ENCODE peak calls at places on chromosome 15, in seven cellular contexts. One of them, this sample, is unnamed.

GRCh38 chr15:38610748-38611147 is 46.1 kb upstream of the RASGRP1 start:
- DNase-seq in AG04450: no peak
- DNase-seq in cardiac fibroblast: no peak
- DNase-seq in upper lobe of right lung: no peak
- DNase-seq in fibroblast of mammary gland: no peak
- DNase-seq in fibroblast of pulmonary artery: no peak
- DNase-seq in fibroblast of lung: no peak
- DNase-seq in this sample: no peak

GRCh38 chr15:100248236-100248635 is 93.5 kb downstream of the ADAMTS17 start:
- DNase-seq in fibroblast of mammary gland: no peak
- DNase-seq in fibroblast of pulmonary artery: no peak
- DNase-seq in AG04450: no peak
- DNase-seq in fibroblast of lung: no peak
- DNase-seq in upper lobe of right lung: no peak
- DNase-seq in cardiac fibroblast: no peak
- DNase-seq in this sample: no peak

GRCh38 chr15:82663186-82663600 is 16.0 kb upstream of the CPEB1 start:
- DNase-seq in fibroblast of pulmonary artery: peak
- DNase-seq in cardiac fibroblast: peak
- DNase-seq in AG04450: no peak
- DNase-seq in fibroblast of mammary gland: peak
- DNase-seq in fibroblast of lung: peak
- DNase-seq in upper lobe of right lung: no peak
- DNase-seq in this sample: no peak

GRCh38 chr15:84605225-84605882 is 4.5 kb downstream of the ZSCAN2 start:
- DNase-seq in AG04450: no peak
- DNase-seq in fibroblast of mammary gland: peak
- DNase-seq in upper lobe of right lung: no peak
- DNase-seq in fibroblast of pulmonary artery: no peak
- DNase-seq in cardiac fibroblast: no peak
- DNase-seq in fibroblast of lung: no peak
- DNase-seq in this sample: no peak

GRCh38 chr15:70044168-70044567 is 53.5 kb downstream of the TLE3 start:
- DNase-seq in fibroblast of mammary gland: no peak
- DNase-seq in cardiac fibroblast: no peak
- DNase-seq in fibroblast of lung: no peak
- DNase-seq in AG04450: no peak
- DNase-seq in upper lobe of right lung: no peak
- DNase-seq in fibroblast of pulmonary artery: no peak
- DNase-seq in this sample: no peak

GRCh38 chr15:89806565-89807550 is 7.8 kb downstream of the ANPEP start:
- DNase-seq in upper lobe of right lung: no peak
- DNase-seq in fibroblast of lung: no peak
- DNase-seq in AG04450: no peak
- DNase-seq in fibroblast of pulmonary artery: no peak
- DNase-seq in fibroblast of mammary gland: no peak
- DNase-seq in cardiac fibroblast: no peak
- DNase-seq in this sample: no peak

GRCh38 chr15:34233614-34234013 is 8.8 kb downstream of the EMC4 start:
- DNase-seq in AG04450: no peak
- DNase-seq in fibroblast of mammary gland: no peak
- DNase-seq in fibroblast of lung: no peak
- DNase-seq in fibroblast of pulmonary artery: no peak
- DNase-seq in cardiac fibroblast: no peak
- DNase-seq in upper lobe of right lung: no peak
- DNase-seq in this sample: no peak

GRCh38 chr15:99435138-99435695 is 130.6 kb upstream of the MEF2A start:
- DNase-seq in AG04450: no peak
- DNase-seq in cardiac fibroblast: no peak
- DNase-seq in fibroblast of lung: no peak
- DNase-seq in fibroblast of mammary gland: no peak
- DNase-seq in fibroblast of pulmonary artery: no peak
- DNase-seq in upper lobe of right lung: peak
- DNase-seq in this sample: no peak

GRCh38 chr15:72146934-72147333 is 28.7 kb downstream of the SENP8 start:
- DNase-seq in fibroblast of lung: no peak
- DNase-seq in fibroblast of pulmonary artery: no peak
- DNase-seq in AG04450: no peak
- DNase-seq in fibroblast of mammary gland: no peak
- DNase-seq in upper lobe of right lung: no peak
- DNase-seq in cardiac fibroblast: no peak
- DNase-seq in this sample: no peak

GRCh38 chr15:59792359-59792758 is 103.2 kb upstream of the BNIP2 start:
- DNase-seq in upper lobe of right lung: no peak
- DNase-seq in fibroblast of lung: no peak
- DNase-seq in AG04450: no peak
- DNase-seq in cardiac fibroblast: no peak
- DNase-seq in fibroblast of mammary gland: no peak
- DNase-seq in fibroblast of pulmonary artery: no peak
- DNase-seq in this sample: no peak

GRCh38 chr15:50181983-50182232 is at the start of gene SLC27A2:
- DNase-seq in cardiac fibroblast: peak
- DNase-seq in fibroblast of pulmonary artery: peak
- DNase-seq in fibroblast of mammary gland: no peak
- DNase-seq in fibroblast of lung: no peak
- DNase-seq in AG04450: no peak
- DNase-seq in upper lobe of right lung: peak
- DNase-seq in this sample: no peak

GRCh38 chr15:92005154-92005553 is 151.6 kb downstream of the SLCO3A1 start:
- DNase-seq in upper lobe of right lung: no peak
- DNase-seq in cardiac fibroblast: no peak
- DNase-seq in fibroblast of mammary gland: no peak
- DNase-seq in AG04450: no peak
- DNase-seq in fibroblast of lung: no peak
- DNase-seq in fibroblast of pulmonary artery: no peak
- DNase-seq in this sample: no peak

GRCh38 chr15:32730677-32731654 is 13.2 kb downstream of the GREM1 start:
- DNase-seq in AG04450: no peak
- DNase-seq in cardiac fibroblast: peak
- DNase-seq in upper lobe of right lung: peak
- DNase-seq in fibroblast of mammary gland: no peak
- DNase-seq in fibroblast of lung: peak
- DNase-seq in fibroblast of pulmonary artery: peak
- DNase-seq in this sample: no peak

GRCh38 chr15:38868326-38869114 is 303.9 kb upstream of the RASGRP1 start:
- DNase-seq in upper lobe of right lung: no peak
- DNase-seq in fibroblast of lung: peak
- DNase-seq in fibroblast of pulmonary artery: peak
- DNase-seq in AG04450: peak
- DNase-seq in cardiac fibroblast: peak
- DNase-seq in fibroblast of mammary gland: peak
- DNase-seq in this sample: peak

GRCh38 chr15:33865416-33865815 is 102.9 kb upstream of the CHRM5 start:
- DNase-seq in fibroblast of pulmonary artery: peak
- DNase-seq in AG04450: peak
- DNase-seq in cardiac fibroblast: peak
- DNase-seq in fibroblast of lung: peak
- DNase-seq in upper lobe of right lung: no peak
- DNase-seq in fibroblast of mammary gland: peak
- DNase-seq in this sample: peak

GRCh38 chr15:89130194-89130593 is 41.9 kb downstream of the ABHD2 start:
- DNase-seq in cardiac fibroblast: no peak
- DNase-seq in upper lobe of right lung: no peak
- DNase-seq in AG04450: no peak
- DNase-seq in fibroblast of mammary gland: no peak
- DNase-seq in fibroblast of lung: no peak
- DNase-seq in fibroblast of pulmonary artery: no peak
- DNase-seq in this sample: no peak

GRCh38 chr15:80288131-80288530 is 36.1 kb upstream of the CTXND1 start:
- DNase-seq in cardiac fibroblast: no peak
- DNase-seq in AG04450: no peak
- DNase-seq in upper lobe of right lung: no peak
- DNase-seq in fibroblast of pulmonary artery: no peak
- DNase-seq in fibroblast of lung: no peak
- DNase-seq in fibroblast of mammary gland: no peak
- DNase-seq in this sample: no peak

GRCh38 chr15:68383161-68384074 is 48.5 kb downstream of the ITGA11 start:
- DNase-seq in AG04450: no peak
- DNase-seq in upper lobe of right lung: peak
- DNase-seq in fibroblast of pulmonary artery: peak
- DNase-seq in fibroblast of mammary gland: peak
- DNase-seq in cardiac fibroblast: peak
- DNase-seq in fibroblast of lung: peak
- DNase-seq in this sample: peak

GRCh38 chr15:80890341-80890972 is 99.2 kb downstream of the MESD start:
- DNase-seq in fibroblast of mammary gland: peak
- DNase-seq in fibroblast of lung: peak
- DNase-seq in upper lobe of right lung: no peak
- DNase-seq in cardiac fibroblast: no peak
- DNase-seq in AG04450: no peak
- DNase-seq in fibroblast of pulmonary artery: no peak
- DNase-seq in this sample: no peak

GRCh38 chr15:91508633-91509032 is 344.9 kb upstream of the SLCO3A1 start:
- DNase-seq in cardiac fibroblast: no peak
- DNase-seq in fibroblast of mammary gland: peak
- DNase-seq in AG04450: no peak
- DNase-seq in fibroblast of pulmonary artery: peak
- DNase-seq in upper lobe of right lung: no peak
- DNase-seq in fibroblast of lung: peak
- DNase-seq in this sample: peak

GRCh38 chr15:77983708-77984445 is 93.6 kb downstream of the TBC1D2B start:
- DNase-seq in fibroblast of pulmonary artery: no peak
- DNase-seq in upper lobe of right lung: peak
- DNase-seq in fibroblast of mammary gland: no peak
- DNase-seq in cardiac fibroblast: no peak
- DNase-seq in AG04450: no peak
- DNase-seq in fibroblast of lung: no peak
- DNase-seq in this sample: no peak
- TF ChIP-seq CTCF in fibroblast of pulmonary artery: peak
- TF ChIP-seq CTCF in upper lobe of right lung: no peak
- TF ChIP-seq CTCF in fibroblast of mammary gland: no peak
- TF ChIP-seq CTCF in cardiac fibroblast: no peak
- TF ChIP-seq CTCF in AG04450: peak
- TF ChIP-seq CTCF in fibroblast of lung: no peak
- TF ChIP-seq CTCF in this sample: peak

DNA sequence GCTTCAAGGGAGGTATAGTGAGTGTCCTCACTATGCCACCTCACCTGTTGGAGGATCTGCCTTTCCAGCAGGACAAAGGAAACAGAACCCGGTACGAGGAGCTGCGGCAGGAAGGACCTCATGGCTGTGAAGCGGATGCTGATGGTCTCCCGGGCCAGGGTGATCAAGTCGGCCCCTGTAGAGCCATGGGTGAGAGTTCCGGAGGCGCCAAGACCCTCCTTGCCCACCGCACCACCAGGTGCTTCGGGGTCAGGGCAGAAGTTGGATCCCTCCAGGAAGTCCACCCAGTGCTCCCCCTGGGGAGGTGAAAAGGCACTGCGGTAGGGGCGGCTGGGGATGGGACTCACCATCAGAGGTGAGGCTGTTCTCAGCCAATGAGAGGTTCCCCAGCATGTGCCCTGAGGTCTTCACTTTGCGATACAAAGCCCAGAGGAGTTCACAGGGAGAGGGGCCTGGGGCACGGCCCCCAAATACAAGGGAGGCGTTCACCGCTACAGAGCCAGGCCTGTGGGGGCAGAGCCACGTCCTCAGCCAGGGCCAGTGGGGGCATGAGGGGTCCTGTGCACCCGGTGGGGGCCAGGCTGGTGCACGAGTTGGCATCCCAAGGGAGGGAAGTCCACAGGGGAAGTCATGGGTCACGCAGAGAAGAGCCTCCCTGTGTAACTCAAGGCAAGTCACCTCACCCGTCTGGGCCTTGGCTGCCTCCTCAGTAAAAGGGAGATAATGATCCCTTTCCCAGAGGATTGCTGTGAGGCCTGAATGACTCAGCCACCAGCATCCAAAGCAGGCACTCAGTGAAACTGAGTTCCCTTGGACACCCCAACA is 27.7 kb downstream of the C15orf39 start:
- DNase-seq in fibroblast of mammary gland: peak
- DNase-seq in cardiac fibroblast: peak
- DNase-seq in AG04450: no peak
- DNase-seq in fibroblast of lung: peak
- DNase-seq in fibroblast of pulmonary artery: no peak
- DNase-seq in upper lobe of right lung: peak
- DNase-seq in this sample: peak
- TF ChIP-seq CTCF in fibroblast of mammary gland: no peak
- TF ChIP-seq CTCF in cardiac fibroblast: no peak
- TF ChIP-seq CTCF in AG04450: no peak
- TF ChIP-seq CTCF in fibroblast of lung: no peak
- TF ChIP-seq CTCF in fibroblast of pulmonary artery: no peak
- TF ChIP-seq CTCF in upper lobe of right lung: no peak
- TF ChIP-seq CTCF in this sample: no peak

DNA sequence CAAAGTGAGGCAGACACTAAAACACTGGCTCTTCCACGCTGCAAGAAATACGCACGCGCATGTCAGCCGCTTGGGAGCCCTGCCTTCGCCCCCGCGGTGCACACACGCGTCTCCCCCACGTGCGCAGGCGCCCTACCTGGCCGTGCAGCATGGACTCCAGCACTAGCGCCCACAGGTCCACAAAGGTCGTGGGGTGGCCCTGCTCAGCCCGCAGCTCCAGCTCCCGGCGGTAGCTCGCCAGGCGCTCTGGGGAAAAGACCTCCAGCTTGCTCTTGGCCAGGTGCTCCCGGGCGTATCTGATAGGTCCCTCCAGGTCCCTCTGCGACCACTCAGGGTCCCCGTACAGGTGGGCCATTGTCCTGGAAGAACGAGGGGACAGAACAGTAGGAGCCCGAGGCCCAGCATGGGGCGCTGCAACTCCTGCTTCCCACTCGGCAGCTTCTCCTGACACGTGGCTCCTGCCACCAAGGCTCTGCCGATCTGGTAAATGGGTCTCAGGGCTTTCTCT is 14.9 kb downstream of the PLA2G4D start:
- DNase-seq in fibroblast of lung: no peak
- DNase-seq in cardiac fibroblast: no peak
- DNase-seq in fibroblast of pulmonary artery: no peak
- DNase-seq in fibroblast of mammary gland: no peak
- DNase-seq in upper lobe of right lung: no peak
- DNase-seq in AG04450: no peak
- DNase-seq in this sample: no peak
- TF ChIP-seq CTCF in fibroblast of lung: no peak
- TF ChIP-seq CTCF in cardiac fibroblast: no peak
- TF ChIP-seq CTCF in fibroblast of pulmonary artery: no peak
- TF ChIP-seq CTCF in fibroblast of mammary gland: no peak
- TF ChIP-seq CTCF in upper lobe of right lung: no peak
- TF ChIP-seq CTCF in AG04450: no peak
- TF ChIP-seq CTCF in this sample: no peak

GRCh38 chr15:67253103-67253502 is 1.4 kb downstream of the AAGAB start:
- DNase-seq in cardiac fibroblast: no peak
- DNase-seq in fibroblast of lung: no peak
- DNase-seq in fibroblast of mammary gland: no peak
- DNase-seq in AG04450: no peak
- DNase-seq in upper lobe of right lung: no peak
- DNase-seq in fibroblast of pulmonary artery: no peak
- DNase-seq in this sample: no peak

GRCh38 chr15:67253517-67254237 is 784 bp downstream of the AAGAB start:
- DNase-seq in fibroblast of lung: peak
- DNase-seq in upper lobe of right lung: no peak
- DNase-seq in fibroblast of mammary gland: peak
- DNase-seq in fibroblast of pulmonary artery: peak
- DNase-seq in cardiac fibroblast: peak
- DNase-seq in AG04450: no peak
- DNase-seq in this sample: no peak

GRCh38 chr15:67256051-67256450 is 1.5 kb downstream of the IQCH start:
- DNase-seq in fibroblast of pulmonary artery: no peak
- DNase-seq in cardiac fibroblast: no peak
- DNase-seq in fibroblast of mammary gland: no peak
- DNase-seq in upper lobe of right lung: no peak
- DNase-seq in fibroblast of lung: no peak
- DNase-seq in AG04450: no peak
- DNase-seq in this sample: no peak

GRCh38 chr15:67251318-67251717 is 3.1 kb downstream of the AAGAB start:
- DNase-seq in fibroblast of lung: no peak
- DNase-seq in cardiac fibroblast: no peak
- DNase-seq in AG04450: no peak
- DNase-seq in fibroblast of mammary gland: no peak
- DNase-seq in upper lobe of right lung: no peak
- DNase-seq in fibroblast of pulmonary artery: no peak
- DNase-seq in this sample: no peak

GRCh38 chr15:67254238-67255175 is at the start of the genes AAGAB and IQCH:
- DNase-seq in cardiac fibroblast: peak
- DNase-seq in AG04450: peak
- DNase-seq in fibroblast of lung: peak
- DNase-seq in fibroblast of mammary gland: peak
- DNase-seq in upper lobe of right lung: peak
- DNase-seq in fibroblast of pulmonary artery: peak
- DNase-seq in this sample: peak
- TF ChIP-seq CTCF in cardiac fibroblast: no peak
- TF ChIP-seq CTCF in AG04450: no peak
- TF ChIP-seq CTCF in fibroblast of lung: no peak
- TF ChIP-seq CTCF in fibroblast of mammary gland: no peak
- TF ChIP-seq CTCF in upper lobe of right lung: no peak
- TF ChIP-seq CTCF in fibroblast of pulmonary artery: no peak
- TF ChIP-seq CTCF in this sample: peak

This sample was measured in HFFc6.